ENCODE peak calls at places on chromosomes 6 and 20, in seven cellular contexts. S is GM23338, U is tibial artery, Q is Peyer's patch, H is body of pancreas, A is H9, J is GM12878. Z is an unnamed sample.

GRCh38 chr6:15659181-15659580 is 3.6 kb downstream of the DTNBP1 start:
- DNase-seq in Q (no peak), S (no peak), A (no peak), H (no peak), U (no peak), J (no peak), Z (no peak)

GRCh38 chr20:13995086-13995665 is at the start of gene MACROD2:
- DNase-seq in A (peak; percentile 99), Q (peak; percentile 98), H (peak; percentile 99), S (peak; percentile 98), J (no peak), U (peak; percentile 75), Z (peak; percentile 18)

GRCh38 chr6:38771111-38771694 is 56.1 kb downstream of the DNAH8 start:
- DNase-seq in Q (no peak), H (no peak), A (no peak), U (no peak), S (no peak), J (no peak), Z (no peak)

GRCh38 chr6:49906511-49906910 is 40.2 kb upstream of the CRISP1 start:
- DNase-seq in H (no peak), A (no peak), U (no peak), J (no peak), S (no peak), Q (no peak), Z (no peak)

GRCh38 chr20:478010-478948 is 15.9 kb upstream of the TBC1D20 start:
- DNase-seq in J (no peak), U (no peak), A (no peak), S (no peak), Q (no peak), H (no peak), Z (no peak)

GRCh38 chr6:89260832-89261231 is 43.7 kb upstream of the GABRR1 start:
- DNase-seq in S (no peak), Q (no peak), H (peak; percentile 17), J (no peak), U (no peak), A (no peak), Z (no peak)

GRCh38 chr6:30258204-30258603 is 45.0 kb upstream of the TRIM26 start:
- DNase-seq in Q (no peak), U (no peak), H (no peak), A (no peak), J (no peak), S (peak; percentile 7), Z (no peak)

GRCh38 chr6:34359438-34360158 is 32.9 kb downstream of the NUDT3 start:
- DNase-seq in S (no peak), Q (no peak), A (no peak), H (no peak), J (no peak), U (no peak), Z (no peak)

GRCh38 chr20:17966432-17967312 is 1.9 kb downstream of the SNX5 start:
- DNase-seq in H (no peak), Q (no peak), J (no peak), A (no peak), S (peak; percentile 33), U (no peak), Z (no peak)

GRCh38 chr20:17680128-17680835 is 1.8 kb downstream of the RRBP1 start:
- DNase-seq in S (peak; percentile 44), H (peak; percentile 72), U (peak; percentile 57), Q (peak; percentile 75), A (no peak), J (no peak), Z (no peak)

GRCh38 chr20:37090357-37090871 is 5.4 kb downstream of the RBL1 start:
- DNase-seq in H (no peak), Q (no peak), U (no peak), A (no peak), J (no peak), S (no peak), Z (no peak)

GRCh38 chr6:12523726-12524125 is 192.8 kb upstream of the PHACTR1 start:
- DNase-seq in A (no peak), J (no peak), Q (no peak), H (no peak), U (no peak), S (no peak), Z (no peak)

GRCh38 chr6:37371158-37372083 is 17.6 kb downstream of the RNF8 start:
- DNase-seq in A (no peak), U (no peak), Q (no peak), S (no peak), J (no peak), H (peak; percentile 13), Z (no peak)

GRCh38 chr6:49646942-49647341 is 10.3 kb upstream of the RHAG start:
- DNase-seq in A (no peak), U (no peak), Q (no peak), H (no peak), S (no peak), J (no peak), Z (no peak)

GRCh38 chr6:3102875-3103274 is 15.6 kb upstream of the BPHL start:
- DNase-seq in J (no peak), A (no peak), Q (no peak), U (no peak), S (no peak), H (no peak), Z (no peak)

GRCh38 chr6:144377586-144377985 is 92.5 kb downstream of the UTRN start:
- DNase-seq in A (no peak), S (no peak), Q (no peak), J (no peak), U (no peak), H (no peak), Z (no peak)

GRCh38 chr6:21587925-21588811 is 5.4 kb upstream of the SOX4 start:
- DNase-seq in U (peak; percentile 45), A (peak; percentile 60), Q (peak; percentile 82), H (peak; percentile 73), J (no peak), S (peak; percentile 57), Z (no peak)

GRCh38 chr6:116500969-116501433 is 10.4 kb upstream of the CALHM5 start:
- DNase-seq in A (peak; percentile 39), Q (no peak), H (no peak), U (no peak), J (no peak), S (peak; percentile 38), Z (peak; percentile 20)

GRCh38 chr6:18823782-18824386 is 436.7 kb downstream of the RNF144B start:
- DNase-seq in J (no peak), S (peak; percentile 89), U (no peak), A (peak; percentile 67), H (peak; percentile 5), Q (peak; percentile 54), Z (no peak)

GRCh38 chr6:24761193-24761835 is 13.4 kb upstream of the GMNN start:
- DNase-seq in U (no peak), Q (no peak), A (peak; percentile 77), J (no peak), S (peak; percentile 54), H (no peak), Z (no peak)

GRCh38 chr6:68778356-68779020 is 143.4 kb downstream of the ADGRB3 start:
- DNase-seq in H (no peak), S (peak; percentile 82), U (no peak), J (no peak), Q (no peak), A (peak; percentile 36), Z (no peak)

GRCh38 chr6:108694816-108695215 is 134.1 kb downstream of the FOXO3 start:
- DNase-seq in J (no peak), U (no peak), S (no peak), H (no peak), A (no peak), Q (no peak), Z (no peak)

GRCh38 chr20:44727039-44727438 is 11.9 kb downstream of the CCN5 start:
- DNase-seq in A (no peak), H (no peak), J (no peak), U (no peak), Q (no peak), S (no peak), Z (no peak)
- TF ChIP-seq CTCF in A (peak; percentile 27), H (no peak), J (no peak), U (no peak), Q (no peak), S (no peak), Z (no peak)

GRCh38 chr20:41232971-41233926 is 84.3 kb downstream of the ZHX3 start:
- DNase-seq in A (no peak), J (no peak), Q (no peak), U (no peak), S (no peak), H (no peak), Z (no peak)

GRCh38 chr20:41229259-41229658 is 88.3 kb downstream of the ZHX3 start:
- DNase-seq in H (no peak), A (no peak), S (no peak), U (no peak), Q (no peak), J (no peak), Z (no peak)

GRCh38 chr20:41230136-41230535 is 87.4 kb downstream of the ZHX3 start:
- DNase-seq in A (no peak), J (no peak), H (no peak), U (no peak), S (no peak), Q (no peak), Z (no peak)

GRCh38 chr20:41231850-41232249 is 85.7 kb downstream of the ZHX3 start:
- DNase-seq in Q (no peak), J (no peak), U (no peak), S (no peak), H (no peak), A (no peak), Z (no peak)

GRCh38 chr20:41231136-41231535 is 86.4 kb downstream of the ZHX3 start:
- DNase-seq in A (no peak), U (no peak), S (no peak), Q (no peak), J (no peak), H (no peak), Z (no peak)
- H3K4me1 ChIP-seq in A (no peaks in the 10 kb centered on the region), U (peaks cover 64% of the 10 kb centered on the region), S (no peaks in the 10 kb centered on the region), Q (no peaks in the 10 kb centered on the region), J (no peaks in the 10 kb centered on the region), H (peaks cover 11% of the 10 kb centered on the region), Z (peaks cover 12% of the 10 kb centered on the region)

GRCh38 chr6:53320964-53321363 is 27.8 kb downstream of the ELOVL5 start:
- DNase-seq in H (no peak), J (no peak), Q (no peak), S (no peak), A (no peak), U (no peak), Z (no peak)

GRCh38 chr6:53325785-53326184 is 23.0 kb downstream of the ELOVL5 start:
- DNase-seq in J (no peak), U (no peak), H (no peak), A (no peak), Q (no peak), S (no peak), Z (no peak)

GRCh38 chr6:53321701-53322100 is 27.0 kb downstream of the ELOVL5 start:
- DNase-seq in A (no peak), J (no peak), Q (no peak), H (no peak), S (no peak), U (no peak), Z (no peak)

GRCh38 chr6:53318429-53318828 is 30.3 kb downstream of the ELOVL5 start:
- DNase-seq in U (no peak), H (no peak), S (no peak), Q (no peak), J (no peak), A (no peak), Z (no peak)

GRCh38 chr6:53322188-53323029 is 26.3 kb downstream of the ELOVL5 start:
- DNase-seq in A (no peak), S (no peak), U (no peak), J (no peak), Q (no peak), H (no peak), Z (no peak)
- H3K27ac ChIP-seq in A (no peak overlapping the region), S (no peak overlapping the region), U (peak overlapping the region; percentile 22), J (no peak overlapping the region), Q (no peak overlapping the region), H (no peak overlapping the region), Z (no peak overlapping the region)

GRCh38 chr6:4351857-4352669 is 216.7 kb upstream of the ECI2 start:
- DNase-seq in Q (no peak), A (no peak), H (peak; percentile 38), J (no peak), S (no peak), U (peak; percentile 58), Z (no peak)
- TF ChIP-seq CTCF in Q (no peak), A (no peak), H (no peak), J (no peak), S (no peak), U (no peak), Z (no peak)